ENCODE peak calls at places on chromosomes 12 and 14, in six cellular contexts. One of them, this sample, is unnamed.

GRCh38 chr12:131597327-131597726 is 113.6 kb upstream of the SFSWAP start:
- DNase-seq in H1: no peak
- DNase-seq in K562: no peak
- DNase-seq in A549: no peak
- DNase-seq in SK-N-SH: no peak
- DNase-seq in GM12878: no peak
- DNase-seq in this sample: no peak

GRCh38 chr12:15276088-15276698 is 46.1 kb upstream of the PTPRO start:
- DNase-seq in H1: no peak
- DNase-seq in K562: peak
- DNase-seq in A549: peak
- DNase-seq in SK-N-SH: peak
- DNase-seq in GM12878: no peak
- DNase-seq in this sample: peak

GRCh38 chr12:9969673-9970072 is 1.5 kb upstream of the CLEC12A start:
- DNase-seq in H1: no peak
- DNase-seq in K562: no peak
- DNase-seq in A549: no peak
- DNase-seq in SK-N-SH: no peak
- DNase-seq in GM12878: no peak
- DNase-seq in this sample: no peak

GRCh38 chr12:6722863-6723262 is 983 bp upstream of the COPS7A start:
- DNase-seq in H1: no peak
- DNase-seq in K562: peak
- DNase-seq in A549: no peak
- DNase-seq in SK-N-SH: no peak
- DNase-seq in GM12878: no peak
- DNase-seq in this sample: no peak

GRCh38 chr14:94481468-94482131 is 5.6 kb upstream of the SERPINA9 start:
- DNase-seq in H1: no peak
- DNase-seq in K562: no peak
- DNase-seq in A549: no peak
- DNase-seq in SK-N-SH: no peak
- DNase-seq in GM12878: peak
- DNase-seq in this sample: peak

GRCh38 chr12:110246690-110247339 is 34.2 kb upstream of the ATP2A2 start:
- DNase-seq in H1: no peak
- DNase-seq in K562: no peak
- DNase-seq in A549: no peak
- DNase-seq in SK-N-SH: no peak
- DNase-seq in GM12878: no peak
- DNase-seq in this sample: no peak

GRCh38 chr12:84994436-84994835 is 41.6 kb downstream of the TSPAN19 start:
- DNase-seq in H1: no peak
- DNase-seq in K562: no peak
- DNase-seq in A549: no peak
- DNase-seq in SK-N-SH: no peak
- DNase-seq in GM12878: no peak
- DNase-seq in this sample: no peak

GRCh38 chr14:92135269-92135668 is 13.5 kb downstream of the CPSF2 start:
- DNase-seq in H1: no peak
- DNase-seq in K562: peak
- DNase-seq in A549: peak
- DNase-seq in SK-N-SH: peak
- DNase-seq in GM12878: no peak
- DNase-seq in this sample: peak

GRCh38 chr12:3820122-3820521 is 53.1 kb downstream of the PARP11 start:
- DNase-seq in H1: no peak
- DNase-seq in K562: no peak
- DNase-seq in A549: no peak
- DNase-seq in SK-N-SH: no peak
- DNase-seq in GM12878: no peak
- DNase-seq in this sample: peak

GRCh38 chr14:64760146-64760755 is 56.0 kb downstream of the PLEKHG3 start:
- DNase-seq in H1: no peak
- DNase-seq in K562: peak
- DNase-seq in A549: peak
- DNase-seq in SK-N-SH: peak
- DNase-seq in GM12878: no peak
- DNase-seq in this sample: peak

GRCh38 chr14:72903707-72904106 is 9.8 kb upstream of the DPF3 start:
- DNase-seq in H1: no peak
- DNase-seq in K562: no peak
- DNase-seq in A549: no peak
- DNase-seq in SK-N-SH: no peak
- DNase-seq in GM12878: no peak
- DNase-seq in this sample: no peak

GRCh38 chr12:17076335-17076734 is 470.4 kb upstream of the LMO3 start:
- DNase-seq in H1: no peak
- DNase-seq in K562: no peak
- DNase-seq in A549: peak
- DNase-seq in SK-N-SH: no peak
- DNase-seq in GM12878: no peak
- DNase-seq in this sample: peak

GRCh38 chr14:69858801-69859200 is 20.4 kb upstream of the SMOC1 start:
- DNase-seq in H1: no peak
- DNase-seq in K562: no peak
- DNase-seq in A549: no peak
- DNase-seq in SK-N-SH: no peak
- DNase-seq in GM12878: no peak
- DNase-seq in this sample: no peak

GRCh38 chr14:65101631-65102440 is 481 bp downstream of the MAX start:
- DNase-seq in H1: no peak
- DNase-seq in K562: no peak
- DNase-seq in A549: no peak
- DNase-seq in SK-N-SH: peak
- DNase-seq in GM12878: no peak
- DNase-seq in this sample: no peak

GRCh38 chr12:48997719-48998496 is 1.3 kb downstream of the DDN start:
- DNase-seq in H1: no peak
- DNase-seq in K562: peak
- DNase-seq in A549: peak
- DNase-seq in SK-N-SH: peak
- DNase-seq in GM12878: no peak
- DNase-seq in this sample: no peak

GRCh38 chr12:131101006-131101405 is 147.3 kb downstream of the ADGRD1 start:
- DNase-seq in H1: no peak
- DNase-seq in K562: no peak
- DNase-seq in A549: no peak
- DNase-seq in SK-N-SH: no peak
- DNase-seq in GM12878: no peak
- DNase-seq in this sample: no peak

GRCh38 chr12:76863005-76863670 is 15.7 kb downstream of the CSRP2 start:
- DNase-seq in H1: no peak
- DNase-seq in K562: no peak
- DNase-seq in A549: no peak
- DNase-seq in SK-N-SH: no peak
- DNase-seq in GM12878: no peak
- DNase-seq in this sample: no peak

GRCh38 chr14:85517113-85517688 is 12.7 kb upstream of the FLRT2 start:
- DNase-seq in H1: no peak
- DNase-seq in K562: no peak
- DNase-seq in A549: no peak
- DNase-seq in SK-N-SH: no peak
- DNase-seq in GM12878: no peak
- DNase-seq in this sample: no peak

GRCh38 chr12:57810450-57810849 is 8.1 kb downstream of the AVIL start:
- DNase-seq in H1: no peak
- DNase-seq in K562: no peak
- DNase-seq in A549: no peak
- DNase-seq in SK-N-SH: no peak
- DNase-seq in GM12878: no peak
- DNase-seq in this sample: no peak

GRCh38 chr14:59268011-59268410 is 79.5 kb downstream of the DAAM1 start:
- DNase-seq in H1: no peak
- DNase-seq in K562: no peak
- DNase-seq in A549: no peak
- DNase-seq in SK-N-SH: no peak
- DNase-seq in GM12878: no peak
- DNase-seq in this sample: no peak

GRCh38 chr12:9711664-9712063 is 21.2 kb downstream of the CLECL1 start:
- DNase-seq in H1: no peak
- DNase-seq in K562: no peak
- DNase-seq in A549: no peak
- DNase-seq in SK-N-SH: no peak
- DNase-seq in GM12878: no peak
- DNase-seq in this sample: no peak

GRCh38 chr12:25929096-25929637 is 29.3 kb upstream of the RASSF8 start:
- DNase-seq in H1: no peak
- DNase-seq in K562: no peak
- DNase-seq in A549: no peak
- DNase-seq in SK-N-SH: no peak
- DNase-seq in GM12878: no peak
- DNase-seq in this sample: no peak

GRCh38 chr14:53265025-53265424 is 111.9 kb upstream of the DDHD1 start:
- DNase-seq in H1: no peak
- DNase-seq in K562: no peak
- DNase-seq in A549: no peak
- DNase-seq in SK-N-SH: no peak
- DNase-seq in GM12878: no peak
- DNase-seq in this sample: no peak

GRCh38 chr12:121034906-121035305 is 4.1 kb downstream of the OASL start:
- DNase-seq in H1: no peak
- DNase-seq in K562: no peak
- DNase-seq in A549: no peak
- DNase-seq in SK-N-SH: no peak
- DNase-seq in GM12878: no peak
- DNase-seq in this sample: no peak

GRCh38 chr12:121033625-121034349 is 5.3 kb downstream of the OASL start:
- DNase-seq in H1: no peak
- DNase-seq in K562: no peak
- DNase-seq in A549: peak
- DNase-seq in SK-N-SH: no peak
- DNase-seq in GM12878: peak
- DNase-seq in this sample: no peak

GRCh38 chr12:121026274-121027045 is 10.2 kb upstream of the C12orf43 start:
- DNase-seq in H1: no peak
- DNase-seq in K562: peak
- DNase-seq in A549: no peak
- DNase-seq in SK-N-SH: peak
- DNase-seq in GM12878: no peak
- DNase-seq in this sample: peak

GRCh38 chr12:121025442-121026226 is 9.3 kb upstream of the C12orf43 start:
- DNase-seq in H1: no peak
- DNase-seq in K562: no peak
- DNase-seq in A549: no peak
- DNase-seq in SK-N-SH: no peak
- DNase-seq in GM12878: no peak
- DNase-seq in this sample: peak

GRCh38 chr12:121030576-121031212 is 8.4 kb downstream of the OASL start:
- DNase-seq in H1: no peak
- DNase-seq in K562: no peak
- DNase-seq in A549: no peak
- DNase-seq in SK-N-SH: no peak
- DNase-seq in GM12878: no peak
- DNase-seq in this sample: no peak
- TF ChIP-seq CHD2 in H1: no peak
- TF ChIP-seq CHD2 in K562: no peak
- TF ChIP-seq CHD2 in A549: no peak
- TF ChIP-seq CHD2 in SK-N-SH: no peak
- TF ChIP-seq CHD2 in GM12878: no peak
- TF ChIP-seq CHD2 in this sample: no peak

DNA sequence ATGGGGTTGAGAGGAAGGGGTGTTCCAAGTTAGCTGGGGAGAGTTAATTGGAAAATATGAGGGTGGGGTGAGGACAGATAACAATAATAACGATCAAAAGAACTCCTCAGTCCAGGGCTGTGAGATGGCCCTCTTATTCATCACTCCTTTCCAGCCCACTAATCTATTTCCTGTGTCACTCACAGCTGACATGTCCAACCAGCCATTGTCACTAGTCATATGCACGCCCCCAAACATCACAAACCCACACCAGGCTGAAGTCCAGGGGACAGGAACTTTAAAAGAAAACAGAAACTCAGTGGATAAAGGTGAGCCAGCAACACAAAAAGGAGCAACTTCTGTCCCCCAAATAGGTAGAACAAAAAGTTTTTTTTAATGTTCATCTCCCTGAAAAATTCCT is 910 bp downstream of the CALCOCO1 start:
- DNase-seq in H1: no peak
- DNase-seq in K562: peak
- DNase-seq in A549: no peak
- DNase-seq in SK-N-SH: no peak
- DNase-seq in GM12878: no peak
- DNase-seq in this sample: peak
- TF ChIP-seq CHD2 in H1: no peak
- TF ChIP-seq CHD2 in K562: no peak
- TF ChIP-seq CHD2 in A549: no peak
- TF ChIP-seq CHD2 in SK-N-SH: no peak
- TF ChIP-seq CHD2 in GM12878: no peak
- TF ChIP-seq CHD2 in this sample: no peak

GRCh38 chr14:32623300-32624093 is 294.4 kb downstream of the AKAP6 start:
- DNase-seq in H1: no peak
- DNase-seq in K562: no peak
- DNase-seq in A549: no peak
- DNase-seq in SK-N-SH: no peak
- DNase-seq in GM12878: no peak
- DNase-seq in this sample: no peak
- TF ChIP-seq CHD2 in H1: no peak
- TF ChIP-seq CHD2 in K562: no peak
- TF ChIP-seq CHD2 in A549: no peak
- TF ChIP-seq CHD2 in SK-N-SH: no peak
- TF ChIP-seq CHD2 in GM12878: no peak
- TF ChIP-seq CHD2 in this sample: no peak

DNA sequence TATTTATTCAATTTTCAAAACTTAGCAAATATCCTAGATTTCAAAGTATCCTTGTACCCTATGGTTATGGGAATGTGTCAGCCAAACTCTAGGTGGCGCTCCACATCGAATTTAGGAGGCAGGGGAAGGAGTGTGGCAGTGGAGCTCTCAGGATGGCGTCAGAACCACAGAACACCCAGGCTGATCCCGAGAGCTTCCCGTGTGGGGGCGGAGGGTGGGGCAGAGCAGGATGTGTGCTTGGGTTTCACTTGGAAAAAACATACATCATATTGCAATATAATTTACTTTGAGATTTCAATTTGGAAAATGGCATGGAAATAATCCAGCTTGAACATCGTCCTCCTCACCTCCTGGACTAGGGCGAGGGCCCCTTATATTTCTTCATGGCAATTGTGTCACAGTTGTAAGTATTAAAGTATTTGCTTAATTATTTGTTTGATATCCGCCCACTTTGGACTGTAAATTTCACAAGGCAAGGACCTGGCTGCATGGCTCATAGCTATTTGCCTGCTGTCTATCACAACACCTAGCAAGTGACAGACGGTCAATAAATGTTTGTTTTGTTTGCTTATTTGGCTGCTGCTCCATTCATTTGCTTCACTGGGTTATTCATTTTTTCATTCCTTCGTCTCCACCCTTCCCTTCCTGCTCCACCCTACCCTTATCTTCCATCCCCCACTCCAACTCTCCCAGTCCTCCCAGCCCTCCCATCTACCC is 221.5 kb upstream of the HMGA2 start:
- DNase-seq in H1: peak
- DNase-seq in K562: peak
- DNase-seq in A549: peak
- DNase-seq in SK-N-SH: peak
- DNase-seq in GM12878: no peak
- DNase-seq in this sample: peak
- TF ChIP-seq CHD2 in H1: no peak
- TF ChIP-seq CHD2 in K562: no peak
- TF ChIP-seq CHD2 in A549: no peak
- TF ChIP-seq CHD2 in SK-N-SH: no peak
- TF ChIP-seq CHD2 in GM12878: no peak
- TF ChIP-seq CHD2 in this sample: no peak

This sample was measured in HepG2.